ENCODE peak calls at places on chromosomes 7 and 10, in six cellular contexts. B is HCT116, T is gastrocnemius medialis, O is ovary, D is spleen, Y is IMR-90. U is an unnamed sample. For H3K4me1, the result is how much of the 10 kb centered on the place peaks cover.

GRCh38 chr7:41447106-41448042 is 255.5 kb downstream of the INHBA start:
- DNase-seq in B (no peak), T (no peak), O (no peak), D (no peak), Y (peak), U (no peak)

GRCh38 chr7:125025620-125026019 is 96.0 kb upstream of the POT1 start:
- DNase-seq in B (no peak), T (no peak), O (no peak), D (no peak), Y (no peak), U (no peak)

GRCh38 chr7:100680589-100681271 is 7.2 kb downstream of the GNB2 start:
- DNase-seq in B (no peak), T (no peak), O (no peak), D (peak), Y (no peak), U (no peak)

GRCh38 chr7:23287612-23288011 is 11.5 kb upstream of the MALSU1 start:
- DNase-seq in B (no peak), T (no peak), O (no peak), D (no peak), Y (no peak), U (no peak)

GRCh38 chr10:70232155-70232858 is 922 bp downstream of the PPA1 start:
- DNase-seq in B (no peak), T (no peak), O (peak), D (peak), Y (peak), U (no peak)

GRCh38 chr7:28192786-28193581 is 12.4 kb upstream of the JAZF1 start:
- DNase-seq in B (no peak), T (no peak), O (no peak), D (no peak), Y (peak), U (no peak)

GRCh38 chr7:3648276-3648675 is 347.2 kb downstream of the SDK1 start:
- DNase-seq in B (no peak), T (no peak), O (no peak), D (no peak), Y (peak), U (no peak)

GRCh38 chr7:98229441-98229840 is 18.2 kb downstream of the BHLHA15 start:
- DNase-seq in B (no peak), T (no peak), O (no peak), D (no peak), Y (no peak), U (no peak)

GRCh38 chr7:33339074-33339805 is 209.9 kb downstream of the BBS9 start:
- DNase-seq in B (no peak), T (no peak), O (no peak), D (no peak), Y (no peak), U (no peak)

GRCh38 chr10:115491526-115492140 is 398.5 kb downstream of the ATRNL1 start:
- DNase-seq in B (no peak), T (no peak), O (no peak), D (peak), Y (no peak), U (no peak)

GRCh38 chr7:143375298-143376034 is 5.7 kb upstream of the ZYX start:
- DNase-seq in B (no peak), T (no peak), O (no peak), D (peak), Y (no peak), U (no peak)

GRCh38 chr10:4623757-4624420 is 202.1 kb upstream of the AKR1E2 start:
- DNase-seq in B (no peak), T (no peak), O (no peak), D (no peak), Y (peak), U (no peak)

GRCh38 chr10:104080762-104081161 is 4.9 kb downstream of the COL17A1 start:
- DNase-seq in B (peak), T (no peak), O (no peak), D (no peak), Y (peak), U (no peak)

GRCh38 chr10:35711615-35712411 is 69.7 kb upstream of the FZD8 start:
- DNase-seq in B (no peak), T (no peak), O (no peak), D (no peak), Y (no peak), U (no peak)

GRCh38 chr7:132371948-132372347 is 204.3 kb downstream of the PLXNA4 start:
- DNase-seq in B (no peak), T (no peak), O (no peak), D (no peak), Y (no peak), U (no peak)

GRCh38 chr10:3778708-3779108 is 6.3 kb downstream of the KLF6 start:
- DNase-seq in B (no peak), T (no peak), O (no peak), D (no peak), Y (peak), U (no peak)

GRCh38 chr10:54010337-54010736 is 790.7 kb downstream of the PCDH15 start:
- DNase-seq in B (no peak), T (no peak), O (no peak), D (no peak), Y (no peak), U (no peak)

GRCh38 chr10:1280436-1281401 is 224.5 kb downstream of the WDR37 start:
- DNase-seq in B (no peak), T (no peak), O (no peak), D (no peak), Y (no peak), U (no peak)

GRCh38 chr7:128041203-128041602 is 10.0 kb upstream of the LRRC4 start:
- DNase-seq in B (no peak), T (no peak), O (no peak), D (no peak), Y (peak), U (no peak)

GRCh38 chr7:9242604-9243003 is 809.2 kb downstream of the NXPH1 start:
- DNase-seq in B (no peak), T (no peak), O (no peak), D (no peak), Y (no peak), U (no peak)

GRCh38 chr7:41297167-41297566 is 405.7 kb downstream of the INHBA start:
- DNase-seq in B (no peak), T (no peak), O (no peak), D (no peak), Y (no peak), U (no peak)

GRCh38 chr10:30999084-30999712 is 32.5 kb downstream of the ZNF438 start:
- DNase-seq in B (no peak), T (peak), O (no peak), D (no peak), Y (peak), U (no peak)

GRCh38 chr10:3347413-3348147 is 175.0 kb upstream of the PITRM1 start:
- DNase-seq in B (no peak), T (no peak), O (no peak), D (peak), Y (no peak), U (no peak)

GRCh38 chr10:113965683-113966082 is 78.0 kb upstream of the ADRB1 start:
- DNase-seq in B (no peak), T (no peak), O (no peak), D (no peak), Y (no peak), U (no peak)

GRCh38 chr10:4131407-4132215 is 346.6 kb upstream of the KLF6 start:
- DNase-seq in B (no peak), T (no peak), O (no peak), D (no peak), Y (peak), U (no peak)

GRCh38 chr7:24733414-24734060 is 23.7 kb downstream of the GSDME start:
- DNase-seq in B (no peak), T (no peak), O (no peak), D (no peak), Y (no peak), U (no peak)

GRCh38 chr10:101563007-101563406 is 25.1 kb downstream of the POLL start:
- DNase-seq in B (no peak), T (no peak), O (no peak), D (no peak), Y (no peak), U (no peak)

GRCh38 chr10:132847416-132847777 is 61.5 kb upstream of the NKX6-2 start:
- DNase-seq in B (no peak), T (no peak), O (no peak), D (peak), Y (no peak), U (no peak)

GRCh38 chr7:114629762-114630161 is 215.1 kb downstream of the FOXP2 start:
- DNase-seq in B (no peak), T (no peak), O (no peak), D (no peak), Y (no peak), U (no peak)

GRCh38 chr10:99466632-99467031 is 36.2 kb upstream of the GOT1 start:
- DNase-seq in B (no peak), T (no peak), O (peak), D (no peak), Y (peak), U (no peak)

GRCh38 chr10:99921948-99922347 is 87.8 kb downstream of the DNMBP start:
- DNase-seq in B (peak), T (no peak), O (no peak), D (no peak), Y (no peak), U (no peak)

GRCh38 chr7:1922071-1922869 is 252.2 kb downstream of the ELFN1 start:
- DNase-seq in B (no peak), T (no peak), O (no peak), D (peak), Y (peak), U (no peak)

GRCh38 chr7:41222704-41223103 is 480.2 kb downstream of the INHBA start:
- DNase-seq in B (no peak), T (no peak), O (no peak), D (no peak), Y (peak), U (no peak)

GRCh38 chr7:92584953-92585352 is 5.2 kb downstream of the FAM133B start:
- DNase-seq in B (no peak), T (no peak), O (no peak), D (no peak), Y (no peak), U (no peak)

GRCh38 chr7:44287488-44288380 is 37.7 kb downstream of the CAMK2B start:
- DNase-seq in B (no peak), T (peak), O (peak), D (peak), Y (no peak), U (no peak)

DNA sequence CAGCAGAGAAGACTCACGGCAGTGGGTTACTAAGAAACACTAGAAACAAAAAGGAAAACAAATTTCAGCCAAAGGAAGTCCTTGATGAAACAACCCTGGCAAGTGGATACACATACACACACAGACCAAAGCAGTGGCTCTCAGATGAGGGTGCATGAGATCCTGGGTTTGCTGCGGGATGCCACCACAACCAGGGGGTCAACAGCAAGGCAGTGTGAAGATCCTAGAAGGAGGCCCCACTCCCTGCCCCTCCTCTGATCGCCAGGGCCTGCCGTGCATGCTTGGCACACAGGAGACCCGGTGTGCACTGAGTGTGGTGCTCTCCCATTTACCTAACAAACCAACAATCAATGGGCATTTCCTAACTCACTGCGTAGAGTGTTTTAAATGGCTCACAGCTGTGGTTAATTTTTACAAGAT is 252.3 kb upstream of the KLF14 start:
- DNase-seq in B (no peak), T (no peak), O (no peak), D (no peak), Y (no peak), U (no peak)
- TF ChIP-seq POLR2A in B (no peak), T (no peak), O (no peak), D (no peak), Y (no peak), U (no peak)

GRCh38 chr7:37320840-37321468 is 127.7 kb downstream of the ELMO1 start:
- DNase-seq in B (no peak), T (no peak), O (no peak), D (no peak), Y (no peak), U (no peak)
- H3K4me1 ChIP-seq in B (under half), T (under half), O (under half), D (under half), Y (under half), U (under half)

GRCh38 chr7:52777423-52777822 is 258.0 kb upstream of the POM121L12 start:
- DNase-seq in B (no peak), T (no peak), O (no peak), D (no peak), Y (no peak), U (no peak)

GRCh38 chr7:52779004-52779403 is 256.4 kb upstream of the POM121L12 start:
- DNase-seq in B (no peak), T (no peak), O (no peak), D (no peak), Y (no peak), U (no peak)

GRCh38 chr7:52782348-52782747 is 253.1 kb upstream of the POM121L12 start:
- DNase-seq in B (no peak), T (no peak), O (no peak), D (no peak), Y (no peak), U (no peak)

GRCh38 chr7:52786174-52786573 is 249.3 kb upstream of the POM121L12 start:
- DNase-seq in B (no peak), T (no peak), O (no peak), D (no peak), Y (no peak), U (no peak)

DNA sequence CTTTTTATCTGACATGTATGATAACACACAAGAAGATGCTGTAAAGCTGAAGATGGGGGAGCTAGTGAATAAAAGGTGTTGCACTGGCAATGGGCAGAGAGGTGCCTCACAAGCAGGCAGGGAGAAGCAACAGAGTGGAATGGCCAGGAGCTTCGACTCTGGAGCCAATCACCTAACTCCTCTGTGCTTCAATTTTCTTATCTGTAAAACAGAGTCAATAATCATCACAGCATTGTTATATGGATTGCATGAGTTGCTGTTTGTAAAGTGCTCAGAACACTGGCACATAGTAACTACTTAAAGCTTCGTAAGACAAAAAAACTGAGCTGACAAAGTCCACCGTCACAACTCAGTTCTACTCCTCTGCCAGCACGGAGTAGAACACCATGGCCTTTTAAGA is 254.2 kb upstream of the POM121L12 start:
- DNase-seq in B (no peak), T (no peak), O (no peak), D (no peak), Y (no peak), U (no peak)
- H3K27ac ChIP-seq in B (no peak), T (no peak), O (no peak), D (no peak), Y (no peak), U (no peak)

DNA sequence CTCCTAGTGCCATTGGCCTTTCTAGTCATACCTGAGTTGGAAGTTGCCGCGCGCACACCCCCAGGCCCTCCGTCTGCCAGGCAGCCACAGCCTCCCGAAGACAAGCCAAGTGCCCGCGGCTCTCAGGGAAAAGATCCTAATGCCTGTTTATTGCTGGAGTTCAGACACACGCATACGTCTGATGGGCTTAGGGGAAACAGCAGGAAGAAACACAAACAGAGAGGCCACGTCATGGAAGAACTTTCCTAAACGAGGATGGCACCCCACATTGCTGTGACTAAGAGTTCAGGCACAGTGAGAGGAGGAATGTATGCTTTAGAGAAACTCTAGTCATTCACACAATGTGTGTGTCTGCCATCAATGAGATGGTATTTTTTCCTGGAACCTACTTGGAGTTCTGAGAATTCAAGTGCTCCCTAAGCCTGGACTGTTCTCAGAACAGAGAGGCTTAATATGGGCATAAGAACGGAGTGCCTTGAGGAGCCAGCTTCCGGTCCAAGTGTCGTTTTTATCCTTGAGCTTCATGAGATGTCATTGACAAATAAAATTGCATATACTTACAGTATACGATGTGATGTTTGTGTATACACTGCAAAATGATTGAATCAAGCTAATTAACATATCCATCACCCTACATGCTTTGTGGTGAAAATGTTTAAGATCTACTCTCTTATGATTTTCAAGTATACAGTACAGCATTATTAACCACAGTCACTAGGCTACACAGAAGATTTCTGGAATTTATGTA is 11.6 kb upstream of the RBP3 start:
- DNase-seq in B (no peak), T (no peak), O (no peak), D (no peak), Y (peak), U (no peak)
- TF ChIP-seq POLR2A in B (no peak), T (no peak), O (no peak), D (no peak), Y (no peak), U (no peak)

DNA sequence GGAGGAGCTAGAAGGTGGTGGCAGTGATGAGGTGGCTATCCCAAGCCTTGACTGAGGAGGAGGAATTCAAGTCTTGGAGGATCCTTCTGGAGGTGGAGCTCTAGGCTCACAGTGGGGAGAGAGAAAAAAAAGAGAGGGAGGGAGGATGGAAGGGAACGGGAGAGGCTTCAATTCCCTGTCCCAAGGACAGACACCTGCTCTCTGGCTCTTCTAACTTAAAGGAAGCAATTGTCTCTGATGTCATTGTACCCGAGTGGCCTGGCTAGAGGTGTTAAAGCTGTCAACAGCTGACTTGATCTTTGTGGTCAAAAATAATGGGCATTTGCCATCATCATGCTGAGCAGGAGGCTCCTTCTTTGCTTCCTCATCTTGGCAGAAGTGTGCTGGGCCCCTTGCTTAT is 8.3 kb downstream of the MXI1 start:
- DNase-seq in B (no peak), T (no peak), O (no peak), D (no peak), Y (no peak), U (no peak)
- H3K4me1 ChIP-seq in B (under half), T (under half), O (under half), D (under half), Y (under half), U (under half)

DNA sequence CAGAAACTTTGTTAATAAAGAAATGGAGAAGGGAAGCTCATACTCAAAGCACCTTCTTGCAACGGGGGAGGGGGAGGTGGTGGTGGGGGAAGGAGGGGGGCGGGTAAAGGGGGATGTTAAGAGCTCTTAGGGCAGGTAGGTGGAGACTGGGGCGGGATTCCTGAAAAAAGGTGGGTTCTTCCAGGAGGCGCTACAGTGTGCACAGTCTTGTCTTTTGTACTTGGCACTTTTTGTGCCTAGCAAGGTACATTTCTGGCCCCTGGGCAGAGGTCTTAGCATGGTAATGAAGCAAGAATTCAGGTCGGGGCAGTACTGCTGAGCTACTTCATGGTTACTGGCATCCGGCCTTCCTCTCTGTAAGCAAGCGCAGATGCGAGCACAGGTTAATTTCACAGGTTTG is 15.2 kb upstream of the LAMB4 start:
- DNase-seq in B (no peak), T (no peak), O (no peak), D (no peak), Y (no peak), U (no peak)
- H3K27ac ChIP-seq in B (no peak), T (no peak), O (no peak), D (no peak), Y (no peak), U (no peak)

DNA sequence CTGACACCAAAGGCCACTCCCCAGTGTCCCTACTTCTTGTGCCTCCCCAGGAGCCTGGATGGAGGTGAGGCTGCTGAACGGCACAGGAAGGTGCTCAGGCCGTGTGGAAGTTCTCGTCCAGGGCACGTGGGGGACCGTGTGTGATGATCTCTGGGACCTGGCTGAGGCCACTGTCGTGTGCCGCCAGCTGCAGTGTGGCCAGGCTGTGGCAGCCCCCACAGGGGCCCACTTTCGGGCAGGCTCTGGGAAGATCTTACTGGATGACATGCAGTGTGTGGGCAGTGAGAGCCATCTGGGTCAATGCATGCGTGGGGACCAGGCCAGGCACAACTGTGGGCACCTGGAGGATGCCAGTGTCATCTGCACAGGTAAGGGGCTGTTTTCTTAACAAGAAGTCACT is 57.0 kb upstream of the C10orf120 start:
- DNase-seq in B (no peak), T (no peak), O (no peak), D (no peak), Y (no peak), U (no peak)
- TF ChIP-seq POLR2A in B (no peak), T (no peak), O (no peak), D (no peak), Y (no peak), U (no peak)

DNA sequence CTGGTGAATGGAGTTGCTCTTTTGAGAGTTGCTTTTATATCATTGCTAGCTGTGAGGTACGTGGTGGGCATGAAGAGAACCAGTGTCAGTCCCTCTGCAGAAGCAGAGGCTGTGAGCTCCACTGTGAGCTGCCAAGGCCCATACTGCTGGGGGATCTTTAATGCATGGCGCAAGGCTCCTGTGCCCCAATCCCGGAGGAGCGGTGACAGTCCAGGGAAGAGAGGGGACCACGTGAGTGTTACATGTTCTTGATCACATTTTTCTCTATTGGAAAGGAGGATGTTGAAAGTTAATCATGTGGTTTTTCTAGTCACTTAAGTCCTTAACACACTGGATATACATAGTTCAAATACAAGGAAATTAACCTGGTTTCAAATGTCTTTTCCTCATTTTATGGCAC is 393.5 kb upstream of the GALNT17 start:
- DNase-seq in B (no peak), T (no peak), O (no peak), D (no peak), Y (no peak), U (no peak)
- H3K4me1 ChIP-seq in B (under half), T (under half), O (under half), D (under half), Y (under half), U (under half)

U was measured in esophagus squamous epithelium.